ENCODE peak calls at places on chromosomes 16 and 17, in ten cellular contexts. Q is activated CD8-positive, alpha-beta memory T cell treated with anti-CD3 and anti-CD28 coated beads, Interleukin-2, amount 50 U/mL, for 4 hours; I is hepatic stellate cell; R is BJ; G is HEK293T; M is A172; U is NCI-H1092; L is cardiac fibroblast; X is activated CD4-positive, CD25-positive, alpha-beta regulatory T cell; N is body of pancreas. V is an unnamed sample.

GRCh38 chr16:83924686-83925085 is 25.8 kb downstream of the MLYCD start:
- DNase-seq in Q (no peak), I (no peak), R (no peak), G (no peak), M (no peak), U (no peak), L (no peak), X (no peak), N (no peak), V (no peak)

GRCh38 chr16:78751601-78752000 is 652.1 kb downstream of the WWOX start:
- DNase-seq in Q (no peak), I (no peak), R (no peak), G (no peak), M (no peak), U (no peak), L (no peak), X (no peak), N (no peak), V (no peak)

GRCh38 chr16:50491516-50491915 is 56.7 kb upstream of the NKD1 start:
- DNase-seq in Q (no peak), I (no peak), R (no peak), G (no peak), M (no peak), U (no peak), L (no peak), X (no peak), N (no peak), V (no peak)

GRCh38 chr16:20868890-20869289 is 31.3 kb downstream of the DCUN1D3 start:
- DNase-seq in Q (no peak), I (peak), R (no peak), G (no peak), M (peak), U (peak), L (peak), X (no peak), N (peak), V (peak)

GRCh38 chr16:84260766-84261165 is 21.0 kb upstream of the KCNG4 start:
- DNase-seq in Q (no peak), I (no peak), R (no peak), G (no peak), M (no peak), U (no peak), L (no peak), X (no peak), N (no peak), V (no peak)

GRCh38 chr16:56702836-56703235 is 20.6 kb downstream of the MT1X start:
- DNase-seq in Q (no peak), I (no peak), R (no peak), G (no peak), M (no peak), U (no peak), L (no peak), X (no peak), N (no peak), V (no peak)

GRCh38 chr17:38741853-38742421 is 6.2 kb downstream of the PCGF2 start:
- DNase-seq in Q (no peak), I (no peak), R (no peak), G (no peak), M (no peak), U (no peak), L (peak), X (no peak), N (peak), V (no peak)

GRCh38 chr17:13078591-13078990 is 60.8 kb upstream of the ELAC2 start:
- DNase-seq in Q (no peak), I (no peak), R (no peak), G (no peak), M (no peak), U (no peak), L (no peak), X (no peak), N (no peak), V (no peak)

GRCh38 chr16:3773663-3774062 is 56.3 kb upstream of the TRAP1 start:
- DNase-seq in Q (no peak), I (no peak), R (no peak), G (no peak), M (no peak), U (no peak), L (no peak), X (no peak), N (no peak), V (no peak)

GRCh38 chr16:22329199-22329695 is 32.0 kb downstream of the POLR3E start:
- DNase-seq in Q (no peak), I (no peak), R (no peak), G (no peak), M (no peak), U (no peak), L (no peak), X (no peak), N (no peak), V (no peak)

GRCh38 chr17:17258011-17258410 is 21.0 kb upstream of the FLCN start:
- DNase-seq in Q (no peak), I (no peak), R (no peak), G (no peak), M (no peak), U (no peak), L (no peak), X (no peak), N (no peak), V (no peak)

GRCh38 chr17:82940226-82941020 is 100.6 kb upstream of the ZNF750 start:
- DNase-seq in Q (peak), I (no peak), R (no peak), G (no peak), M (no peak), U (no peak), L (no peak), X (no peak), N (peak), V (no peak)

GRCh38 chr17:15377608-15378007 is 36.2 kb upstream of the TEKT3 start:
- DNase-seq in Q (no peak), I (peak), R (peak), G (no peak), M (peak), U (no peak), L (peak), X (no peak), N (peak), V (no peak)

V was measured in lung microvascular endothelial cell.